ENCODE peak calls at places on chromosomes 1 and 21, in six cellular contexts. I is HuH-7.5, G is NCI-H510A treated with DMSO at 0.1 percent for 48 hours, D is GM13977, A is KG1, W is AML-193. C is an unnamed sample.

GRCh38 chr1:103160281-103160680 is 52.0 kb upstream of the COL11A1 start:
- DNase-seq in I (no peak), G (no peak), D (no peak), A (no peak), W (no peak), C (no peak)

GRCh38 chr1:55586771-55587170 is 371.6 kb upstream of the USP24 start:
- DNase-seq in I (no peak), G (no peak), D (no peak), A (no peak), W (no peak), C (no peak)

GRCh38 chr1:74199504-74199903 is 1.5 kb downstream of the FPGT start:
- DNase-seq in I (no peak), G (no peak), D (no peak), A (no peak), W (peak), C (peak)

GRCh38 chr1:234208791-234209190 is 164.5 kb upstream of the COA6 start:
- DNase-seq in I (no peak), G (no peak), D (no peak), A (no peak), W (no peak), C (no peak)

GRCh38 chr1:229158317-229159294 is 112.3 kb upstream of the RAB4A start:
- DNase-seq in I (no peak), G (no peak), D (no peak), A (no peak), W (peak), C (peak)

GRCh38 chr1:93774707-93775106 is 93.1 kb upstream of the BCAR3 start:
- DNase-seq in I (no peak), G (no peak), D (no peak), A (no peak), W (no peak), C (no peak)

GRCh38 chr1:156444407-156445001 is 56.1 kb downstream of the MEF2D start:
- DNase-seq in I (no peak), G (peak), D (peak), A (peak), W (no peak), C (no peak)

GRCh38 chr1:27755286-27755685 is 17.7 kb upstream of the STX12 start:
- DNase-seq in I (no peak), G (no peak), D (no peak), A (no peak), W (no peak), C (no peak)

GRCh38 chr21:42475526-42476492 is 20.2 kb downstream of the RSPH1 start:
- DNase-seq in I (no peak), G (no peak), D (no peak), A (no peak), W (no peak), C (no peak)

GRCh38 chr1:225442156-225442555 is 14.3 kb upstream of the LBR start:
- DNase-seq in I (no peak), G (no peak), D (no peak), A (no peak), W (no peak), C (no peak)

GRCh38 chr1:223515416-223515815 is 122.2 kb downstream of the CCDC185 start:
- DNase-seq in I (no peak), G (no peak), D (no peak), A (no peak), W (no peak), C (no peak)

GRCh38 chr1:154155282-154155681 is 409 bp upstream of the NUP210L start:
- DNase-seq in I (no peak), G (peak), D (no peak), A (no peak), W (no peak), C (no peak)

C was measured in GF-D8.